ENCODE peak calls at places on chromosome 17, in four cellular contexts. One of them, this sample, is unnamed.

GRCh38 chr17:75340636-75341035 is 51.4 kb upstream of the SLC25A19 start:
- DNase-seq in astrocyte of the cerebellum: no peak
- DNase-seq in stimulated activated CD8-positive, alpha-beta memory T cell treated with anti-CD3 and anti-CD28 coated beads, Interleukin-4, amount 100 ng/mL, for 48 hours: no peak
- DNase-seq in GM23248: peak; percentile 60
- DNase-seq in this sample: no peak

GRCh38 chr17:3870871-3871306 is 22.0 kb downstream of the CAMKK1 start:
- DNase-seq in astrocyte of the cerebellum: no peak
- DNase-seq in GM23248: no peak
- DNase-seq in stimulated activated CD8-positive, alpha-beta memory T cell treated with anti-CD3 and anti-CD28 coated beads, Interleukin-4, amount 100 ng/mL, for 48 hours: no peak
- DNase-seq in this sample: no peak

GRCh38 chr17:76700627-76701470 is 9.9 kb downstream of the MXRA7 start:
- DNase-seq in stimulated activated CD8-positive, alpha-beta memory T cell treated with anti-CD3 and anti-CD28 coated beads, Interleukin-4, amount 100 ng/mL, for 48 hours: no peak
- DNase-seq in astrocyte of the cerebellum: no peak
- DNase-seq in GM23248: peak; percentile 95
- DNase-seq in this sample: peak; percentile 85

GRCh38 chr17:10698116-10698818 is 873 bp downstream of the ADPRM start:
- DNase-seq in stimulated activated CD8-positive, alpha-beta memory T cell treated with anti-CD3 and anti-CD28 coated beads, Interleukin-4, amount 100 ng/mL, for 48 hours: no peak
- DNase-seq in astrocyte of the cerebellum: no peak
- DNase-seq in GM23248: peak; percentile 71
- DNase-seq in this sample: peak; percentile 5

GRCh38 chr17:37848690-37849616 is 75.3 kb upstream of the TBC1D3K start:
- DNase-seq in astrocyte of the cerebellum: peak; percentile 23
- DNase-seq in stimulated activated CD8-positive, alpha-beta memory T cell treated with anti-CD3 and anti-CD28 coated beads, Interleukin-4, amount 100 ng/mL, for 48 hours: peak; percentile 35
- DNase-seq in GM23248: peak; percentile 77
- DNase-seq in this sample: peak; percentile 91

GRCh38 chr17:77736721-77737120 is 221.8 kb upstream of the TNRC6C start:
- DNase-seq in astrocyte of the cerebellum: no peak
- DNase-seq in stimulated activated CD8-positive, alpha-beta memory T cell treated with anti-CD3 and anti-CD28 coated beads, Interleukin-4, amount 100 ng/mL, for 48 hours: peak; percentile 10
- DNase-seq in GM23248: no peak
- DNase-seq in this sample: no peak

GRCh38 chr17:72457712-72458111 is 336.9 kb downstream of the SOX9 start:
- DNase-seq in stimulated activated CD8-positive, alpha-beta memory T cell treated with anti-CD3 and anti-CD28 coated beads, Interleukin-4, amount 100 ng/mL, for 48 hours: no peak
- DNase-seq in astrocyte of the cerebellum: no peak
- DNase-seq in GM23248: no peak
- DNase-seq in this sample: peak; percentile 42

GRCh38 chr17:16486373-16487250 is 5.4 kb downstream of the LRRC75A start:
- DNase-seq in GM23248: peak; percentile 77
- DNase-seq in stimulated activated CD8-positive, alpha-beta memory T cell treated with anti-CD3 and anti-CD28 coated beads, Interleukin-4, amount 100 ng/mL, for 48 hours: no peak
- DNase-seq in astrocyte of the cerebellum: peak; percentile 55
- DNase-seq in this sample: peak; percentile 74

GRCh38 chr17:82106697-82107305 is 8.8 kb upstream of the FASN start:
- DNase-seq in stimulated activated CD8-positive, alpha-beta memory T cell treated with anti-CD3 and anti-CD28 coated beads, Interleukin-4, amount 100 ng/mL, for 48 hours: no peak
- DNase-seq in GM23248: no peak
- DNase-seq in astrocyte of the cerebellum: no peak
- DNase-seq in this sample: no peak

GRCh38 chr17:34519286-34519685 is 60.1 kb upstream of the TMEM132E start:
- DNase-seq in stimulated activated CD8-positive, alpha-beta memory T cell treated with anti-CD3 and anti-CD28 coated beads, Interleukin-4, amount 100 ng/mL, for 48 hours: peak; percentile 50
- DNase-seq in astrocyte of the cerebellum: no peak
- DNase-seq in GM23248: peak; percentile 2
- DNase-seq in this sample: no peak

GRCh38 chr17:1036845-1037237 is 39.9 kb downstream of the TIMM22 start:
- DNase-seq in stimulated activated CD8-positive, alpha-beta memory T cell treated with anti-CD3 and anti-CD28 coated beads, Interleukin-4, amount 100 ng/mL, for 48 hours: no peak
- DNase-seq in GM23248: no peak
- DNase-seq in astrocyte of the cerebellum: no peak
- DNase-seq in this sample: no peak

GRCh38 chr17:80441598-80442304 is 26.8 kb downstream of the ENDOV start:
- DNase-seq in astrocyte of the cerebellum: no peak
- DNase-seq in stimulated activated CD8-positive, alpha-beta memory T cell treated with anti-CD3 and anti-CD28 coated beads, Interleukin-4, amount 100 ng/mL, for 48 hours: no peak
- DNase-seq in GM23248: no peak
- DNase-seq in this sample: no peak

GRCh38 chr17:77735341-77736206 is 222.9 kb upstream of the TNRC6C start:
- DNase-seq in GM23248: peak; percentile 24
- DNase-seq in astrocyte of the cerebellum: no peak
- DNase-seq in stimulated activated CD8-positive, alpha-beta memory T cell treated with anti-CD3 and anti-CD28 coated beads, Interleukin-4, amount 100 ng/mL, for 48 hours: peak; percentile 13
- DNase-seq in this sample: no peak